ENCODE peak calls at places on chromosomes 16 and 17, in ten cellular contexts. T is testis, L is mesenchymal stem cell, O is lung, K is cardiac muscle cell, D is neural progenitor cell, E is endodermal cell, Z is body of pancreas, W is mammary epithelial cell, I is left lung. J is an unnamed sample. For H3K9me3, the result is how much of the 10 kb centered on the place peaks cover.

GRCh38 chr17:68291836-68292688 is 767 bp downstream of the ARSG start:
- DNase-seq in T (peak), L (peak), O (peak), K (peak), D (peak), E (peak), Z (peak), W (peak), I (peak), J (peak)

GRCh38 chr17:7058831-7059447 is 15.0 kb upstream of the SLC16A11 start:
- DNase-seq in T (no peak), L (peak), O (no peak), K (no peak), D (no peak), E (no peak), Z (no peak), W (peak), I (no peak), J (no peak)

GRCh38 chr16:81204794-81205680 is 33.5 kb upstream of the BCO1 start:
- DNase-seq in T (peak), L (peak), O (no peak), K (peak), D (peak), E (peak), Z (peak), W (peak), I (no peak), J (no peak)

GRCh38 chr16:46787909-46788308 is 39.8 kb upstream of the MYLK3 start:
- DNase-seq in T (no peak), L (no peak), O (no peak), K (no peak), D (no peak), E (no peak), Z (no peak), W (no peak), I (no peak), J (no peak)

GRCh38 chr16:84823926-84824325 is 4.1 kb downstream of the CRISPLD2 start:
- DNase-seq in T (no peak), L (no peak), O (no peak), K (no peak), D (no peak), E (no peak), Z (no peak), W (no peak), I (no peak), J (no peak)

GRCh38 chr17:17911003-17911613 is 61.1 kb downstream of the TOM1L2 start:
- DNase-seq in T (no peak), L (no peak), O (no peak), K (peak), D (peak), E (peak), Z (no peak), W (no peak), I (no peak), J (no peak)

GRCh38 chr17:42188749-42189650 is 3.7 kb upstream of the HCRT start:
- DNase-seq in T (no peak), L (no peak), O (no peak), K (no peak), D (no peak), E (peak), Z (no peak), W (no peak), I (no peak), J (no peak)

GRCh38 chr17:33522623-33523022 is 229.5 kb upstream of the ASIC2 start:
- DNase-seq in T (no peak), L (no peak), O (no peak), K (no peak), D (peak), E (peak), Z (no peak), W (no peak), I (no peak), J (no peak)

GRCh38 chr16:7278636-7279035 is 54.0 kb upstream of the RBFOX1 start:
- DNase-seq in T (no peak), L (no peak), O (no peak), K (no peak), D (no peak), E (no peak), Z (no peak), W (no peak), I (no peak), J (no peak)

GRCh38 chr17:5049314-5049819 is 14.1 kb upstream of the SLC52A1 start:
- DNase-seq in T (no peak), L (no peak), O (no peak), K (no peak), D (no peak), E (no peak), Z (no peak), W (no peak), I (no peak), J (peak)

GRCh38 chr17:73358668-73359067 is 46.9 kb upstream of the CDC42EP4 start:
- DNase-seq in T (no peak), L (no peak), O (no peak), K (no peak), D (no peak), E (no peak), Z (peak), W (no peak), I (no peak), J (no peak)

GRCh38 chr17:55699178-55699865 is 23.3 kb downstream of the TMEM100 start:
- DNase-seq in T (no peak), L (no peak), O (peak), K (no peak), D (peak), E (no peak), Z (peak), W (no peak), I (no peak), J (no peak)

GRCh38 chr17:46071796-46072195 is 72.7 kb downstream of the STH start:
- DNase-seq in T (no peak), L (no peak), O (no peak), K (no peak), D (peak), E (no peak), Z (no peak), W (no peak), I (no peak), J (no peak)

GRCh38 chr17:68676856-68677255 is 75.7 kb upstream of the FAM20A start:
- DNase-seq in T (no peak), L (no peak), O (no peak), K (no peak), D (no peak), E (no peak), Z (no peak), W (no peak), I (no peak), J (no peak)

GRCh38 chr17:82246365-82247174 is 17.7 kb downstream of the SLC16A3 start:
- DNase-seq in T (peak), L (peak), O (no peak), K (no peak), D (no peak), E (no peak), Z (no peak), W (peak), I (no peak), J (peak)

GRCh38 chr17:58605470-58605869 is 86.4 kb downstream of the TEX14 start:
- DNase-seq in T (no peak), L (no peak), O (no peak), K (no peak), D (no peak), E (no peak), Z (no peak), W (no peak), I (no peak), J (no peak)

GRCh38 chr17:79785900-79786810 is 8.2 kb downstream of the CBX2 start:
- DNase-seq in T (no peak), L (no peak), O (no peak), K (no peak), D (no peak), E (no peak), Z (no peak), W (no peak), I (no peak), J (peak)

GRCh38 chr16:68936729-68937631 is 93.6 kb downstream of the TANGO6 start:
- DNase-seq in T (no peak), L (peak), O (no peak), K (no peak), D (no peak), E (no peak), Z (no peak), W (peak), I (no peak), J (no peak)

GRCh38 chr17:15457723-15458094 is 9.7 kb downstream of the CDRT4 start:
- DNase-seq in T (peak), L (no peak), O (no peak), K (no peak), D (no peak), E (no peak), Z (no peak), W (no peak), I (no peak), J (no peak)

GRCh38 chr17:42992872-42993271 is 5.3 kb upstream of the RPL27 start:
- DNase-seq in T (no peak), L (peak), O (no peak), K (no peak), D (no peak), E (no peak), Z (no peak), W (no peak), I (no peak), J (no peak)

GRCh38 chr17:76385892-76386786 is 1.7 kb downstream of the SPHK1 start:
- DNase-seq in T (peak), L (peak), O (peak), K (peak), D (peak), E (peak), Z (peak), W (peak), I (peak), J (peak)

GRCh38 chr17:59149841-59150511 is 5.0 kb downstream of the SKA2 start:
- DNase-seq in T (no peak), L (no peak), O (no peak), K (no peak), D (no peak), E (peak), Z (no peak), W (peak), I (no peak), J (no peak)

DNA sequence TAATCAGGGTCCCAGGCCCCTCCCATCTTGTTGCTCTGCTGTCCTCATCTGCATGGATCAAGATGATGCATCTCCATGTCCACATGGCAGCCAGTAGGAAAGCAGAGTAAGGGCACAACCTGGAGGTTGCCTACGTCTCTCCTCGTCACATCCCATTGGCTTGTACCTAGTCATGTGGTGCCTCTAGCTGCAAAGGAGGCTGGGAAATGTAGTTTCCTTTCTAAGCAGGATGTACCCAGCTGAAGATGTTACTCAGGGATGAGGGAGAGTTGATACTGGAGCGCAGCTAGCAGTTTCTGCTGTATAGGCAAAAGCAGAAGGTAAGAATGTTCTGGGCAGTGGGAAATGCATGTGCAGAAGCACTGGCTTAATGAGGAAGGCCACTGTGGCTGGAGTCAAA is 20.8 kb downstream of the ABCC1 start:
- DNase-seq in T (no peak), L (peak), O (no peak), K (no peak), D (peak), E (peak), Z (no peak), W (no peak), I (no peak), J (no peak)
- H3K9me3 ChIP-seq in T (under half), L (under half), O (under half), K (under half), D (under half), E (under half), Z (under half), W (under half), I (under half), J (under half)

DNA sequence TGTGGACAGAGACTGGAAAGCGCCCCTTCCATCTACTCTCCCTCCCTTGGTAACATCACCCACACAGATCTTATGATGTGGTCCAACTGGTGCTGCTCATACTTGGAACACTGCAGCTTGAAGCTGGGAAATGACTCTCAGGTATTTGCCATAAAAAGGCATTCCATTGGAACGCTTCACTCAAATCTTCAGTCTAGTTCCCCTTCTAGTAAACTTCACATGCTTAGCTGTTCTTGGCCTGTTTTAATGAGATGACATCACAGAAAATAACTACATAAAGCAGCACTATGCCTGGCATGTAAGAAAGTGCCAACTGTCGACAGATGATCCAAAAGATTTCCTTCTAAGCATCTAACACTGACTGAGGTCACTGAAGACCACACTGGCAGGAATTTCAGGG is 9.3 kb downstream of the ZNF263 start:
- DNase-seq in T (no peak), L (no peak), O (no peak), K (no peak), D (no peak), E (no peak), Z (no peak), W (no peak), I (no peak), J (no peak)
- H3K9me3 ChIP-seq in T (under half), L (half or more), O (half or more), K (under half), D (under half), E (half or more), Z (under half), W (half or more), I (half or more), J (half or more)

GRCh38 chr16:35197656-35198055 is 1738.2 kb downstream of the TP53TG3F start:
- DNase-seq in T (no peak), L (no peak), O (peak), K (no peak), D (no peak), E (no peak), Z (no peak), W (no peak), I (no peak), J (no peak)

GRCh38 chr16:35201151-35201550 is 1741.7 kb downstream of the TP53TG3F start:
- DNase-seq in T (no peak), L (no peak), O (no peak), K (no peak), D (no peak), E (no peak), Z (no peak), W (no peak), I (no peak), J (no peak)

GRCh38 chr16:35203636-35204035 is 1744.2 kb downstream of the TP53TG3F start:
- DNase-seq in T (no peak), L (no peak), O (no peak), K (no peak), D (no peak), E (no peak), Z (no peak), W (no peak), I (no peak), J (no peak)

GRCh38 chr16:35198223-35199199 is 1739.1 kb downstream of the TP53TG3F start:
- DNase-seq in T (no peak), L (no peak), O (no peak), K (no peak), D (no peak), E (no peak), Z (no peak), W (no peak), I (no peak), J (peak)

DNA sequence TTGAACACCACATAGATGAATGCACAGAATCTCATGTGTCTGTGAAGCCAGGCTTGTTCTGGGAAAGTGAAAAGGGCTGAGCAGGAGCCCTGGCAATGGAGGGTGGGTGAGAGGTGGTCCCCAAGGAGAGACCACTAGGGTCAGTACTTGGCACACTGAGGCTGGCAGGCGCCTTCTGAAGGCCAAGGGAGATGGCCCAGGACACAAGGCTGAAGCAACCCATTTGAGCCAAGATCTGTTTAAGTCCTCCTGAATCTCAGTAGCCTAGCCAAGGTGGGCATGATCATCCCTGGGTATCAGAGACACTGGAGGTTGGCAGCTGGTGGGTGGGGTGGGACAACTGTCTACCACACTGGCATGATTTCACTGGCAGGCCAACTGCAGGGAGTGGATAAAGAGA is 1741.2 kb downstream of the TP53TG3F start:
- DNase-seq in T (no peak), L (no peak), O (no peak), K (no peak), D (no peak), E (no peak), Z (no peak), W (no peak), I (no peak), J (no peak)
- H3K9me3 ChIP-seq in T (under half), L (under half), O (under half), K (under half), D (under half), E (half or more), Z (under half), W (under half), I (under half), J (under half)

DNA sequence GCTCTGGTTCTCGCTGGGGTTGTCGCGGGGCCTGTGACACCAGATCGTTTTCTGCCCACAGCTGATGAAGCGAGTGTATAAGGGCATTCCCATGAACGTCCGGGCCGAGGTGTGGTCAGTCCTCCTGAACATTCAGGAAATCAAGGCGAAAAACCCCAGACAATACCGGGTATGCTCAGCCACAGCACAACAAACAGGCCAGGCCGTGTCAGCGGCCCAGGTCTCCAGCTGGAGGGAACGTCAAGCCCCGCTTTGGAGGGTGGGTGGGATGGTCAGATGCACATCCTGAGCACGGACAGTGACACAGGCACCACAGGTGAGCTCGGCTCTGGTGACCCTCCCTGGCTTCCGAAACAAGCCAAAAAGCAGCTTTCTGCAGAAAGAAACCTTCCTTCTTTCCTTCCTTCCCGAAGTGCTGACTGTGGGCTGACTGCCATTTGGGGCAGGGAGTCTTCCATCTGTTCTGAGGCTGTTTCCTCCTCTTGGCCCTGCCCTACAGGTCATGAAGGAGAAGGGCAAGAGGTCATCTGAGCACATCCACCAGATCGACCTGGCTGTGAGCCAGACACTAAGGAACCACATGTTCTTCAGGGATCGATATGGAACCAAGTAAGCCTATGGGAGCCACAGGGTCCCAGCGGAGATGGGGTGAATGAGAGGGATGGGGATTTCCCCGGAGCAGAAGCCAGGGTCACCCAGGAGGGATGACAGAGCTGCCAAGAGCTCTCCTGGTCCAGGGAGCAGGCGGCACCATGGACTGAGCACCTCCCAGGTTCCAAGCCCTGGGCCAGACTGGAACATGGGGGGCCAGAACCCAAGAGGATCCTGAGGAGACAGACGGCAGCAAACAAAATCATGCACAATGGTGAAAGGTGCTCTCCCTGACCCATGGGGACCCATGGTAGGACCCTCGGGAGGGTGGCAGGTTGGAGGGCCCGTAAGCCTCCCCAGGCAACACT is 79.4 kb downstream of the GOSR1 start:
- DNase-seq in T (no peak), L (no peak), O (no peak), K (no peak), D (no peak), E (peak), Z (no peak), W (no peak), I (no peak), J (peak)
- H3K9me3 ChIP-seq in T (under half), L (under half), O (under half), K (under half), D (under half), E (under half), Z (under half), W (under half), I (under half), J (under half)

J was measured in kidney.